ENCODE peak calls at places on chromosomes 7 and 10, in eight cellular contexts. One of them, this sample, is unnamed.

GRCh38 chr10:97538401-97538800 is 34.2 kb upstream of the ANKRD2 start:
- DNase-seq in activated CD4-positive, alpha-beta T cell treated with anti-CD3 and anti-CD28 coated beads for 36 hours: no peak
- DNase-seq in Ammon's horn: no peak
- DNase-seq in stromal cell of bone marrow: no peak
- DNase-seq in cardiac fibroblast: no peak
- DNase-seq in stimulated activated CD4-positive, alpha-beta T cell treated with anti-CD3 and anti-CD28 coated beads, Interleukin-4, amount 100 ng/mL, for 48 hours: no peak
- DNase-seq in kidney: no peak
- DNase-seq in upper lobe of right lung: no peak
- DNase-seq in this sample: no peak

GRCh38 chr10:96374639-96374984 is 15.8 kb upstream of the OPALIN start:
- DNase-seq in activated CD4-positive, alpha-beta T cell treated with anti-CD3 and anti-CD28 coated beads for 36 hours: no peak
- DNase-seq in Ammon's horn: no peak
- DNase-seq in stromal cell of bone marrow: no peak
- DNase-seq in cardiac fibroblast: no peak
- DNase-seq in stimulated activated CD4-positive, alpha-beta T cell treated with anti-CD3 and anti-CD28 coated beads, Interleukin-4, amount 100 ng/mL, for 48 hours: no peak
- DNase-seq in kidney: no peak
- DNase-seq in upper lobe of right lung: no peak
- DNase-seq in this sample: no peak

GRCh38 chr7:158651968-158652555 is 52.5 kb downstream of the NCAPG2 start:
- DNase-seq in activated CD4-positive, alpha-beta T cell treated with anti-CD3 and anti-CD28 coated beads for 36 hours: peak
- DNase-seq in Ammon's horn: no peak
- DNase-seq in stromal cell of bone marrow: no peak
- DNase-seq in cardiac fibroblast: peak
- DNase-seq in stimulated activated CD4-positive, alpha-beta T cell treated with anti-CD3 and anti-CD28 coated beads, Interleukin-4, amount 100 ng/mL, for 48 hours: no peak
- DNase-seq in kidney: no peak
- DNase-seq in upper lobe of right lung: no peak
- DNase-seq in this sample: no peak

GRCh38 chr10:34776090-34776690 is 38.9 kb downstream of the PARD3 start:
- DNase-seq in activated CD4-positive, alpha-beta T cell treated with anti-CD3 and anti-CD28 coated beads for 36 hours: no peak
- DNase-seq in Ammon's horn: no peak
- DNase-seq in stromal cell of bone marrow: no peak
- DNase-seq in cardiac fibroblast: peak
- DNase-seq in stimulated activated CD4-positive, alpha-beta T cell treated with anti-CD3 and anti-CD28 coated beads, Interleukin-4, amount 100 ng/mL, for 48 hours: no peak
- DNase-seq in kidney: no peak
- DNase-seq in upper lobe of right lung: no peak
- DNase-seq in this sample: no peak

GRCh38 chr7:35993113-35993512 is 159.9 kb upstream of the EEPD1 start:
- DNase-seq in activated CD4-positive, alpha-beta T cell treated with anti-CD3 and anti-CD28 coated beads for 36 hours: no peak
- DNase-seq in Ammon's horn: no peak
- DNase-seq in stromal cell of bone marrow: no peak
- DNase-seq in cardiac fibroblast: no peak
- DNase-seq in stimulated activated CD4-positive, alpha-beta T cell treated with anti-CD3 and anti-CD28 coated beads, Interleukin-4, amount 100 ng/mL, for 48 hours: no peak
- DNase-seq in kidney: no peak
- DNase-seq in upper lobe of right lung: no peak
- DNase-seq in this sample: no peak

GRCh38 chr10:78301891-78302738 is 268.5 kb downstream of the RPS24 start:
- DNase-seq in activated CD4-positive, alpha-beta T cell treated with anti-CD3 and anti-CD28 coated beads for 36 hours: no peak
- DNase-seq in Ammon's horn: no peak
- DNase-seq in stromal cell of bone marrow: no peak
- DNase-seq in cardiac fibroblast: no peak
- DNase-seq in stimulated activated CD4-positive, alpha-beta T cell treated with anti-CD3 and anti-CD28 coated beads, Interleukin-4, amount 100 ng/mL, for 48 hours: no peak
- DNase-seq in kidney: no peak
- DNase-seq in upper lobe of right lung: no peak
- DNase-seq in this sample: no peak

GRCh38 chr7:133253522-133253882 is 624 bp downstream of the EXOC4 start:
- DNase-seq in activated CD4-positive, alpha-beta T cell treated with anti-CD3 and anti-CD28 coated beads for 36 hours: peak
- DNase-seq in Ammon's horn: peak
- DNase-seq in stromal cell of bone marrow: no peak
- DNase-seq in cardiac fibroblast: no peak
- DNase-seq in stimulated activated CD4-positive, alpha-beta T cell treated with anti-CD3 and anti-CD28 coated beads, Interleukin-4, amount 100 ng/mL, for 48 hours: no peak
- DNase-seq in kidney: no peak
- DNase-seq in upper lobe of right lung: no peak
- DNase-seq in this sample: no peak

GRCh38 chr7:155560982-155561686 is 14.8 kb upstream of the CNPY1 start:
- DNase-seq in activated CD4-positive, alpha-beta T cell treated with anti-CD3 and anti-CD28 coated beads for 36 hours: no peak
- DNase-seq in Ammon's horn: no peak
- DNase-seq in stromal cell of bone marrow: no peak
- DNase-seq in cardiac fibroblast: no peak
- DNase-seq in stimulated activated CD4-positive, alpha-beta T cell treated with anti-CD3 and anti-CD28 coated beads, Interleukin-4, amount 100 ng/mL, for 48 hours: no peak
- DNase-seq in kidney: peak
- DNase-seq in upper lobe of right lung: no peak
- DNase-seq in this sample: no peak

GRCh38 chr7:55120501-55121198 is 101.8 kb downstream of the EGFR start:
- DNase-seq in activated CD4-positive, alpha-beta T cell treated with anti-CD3 and anti-CD28 coated beads for 36 hours: no peak
- DNase-seq in Ammon's horn: no peak
- DNase-seq in stromal cell of bone marrow: peak
- DNase-seq in cardiac fibroblast: peak
- DNase-seq in stimulated activated CD4-positive, alpha-beta T cell treated with anti-CD3 and anti-CD28 coated beads, Interleukin-4, amount 100 ng/mL, for 48 hours: no peak
- DNase-seq in kidney: no peak
- DNase-seq in upper lobe of right lung: no peak
- DNase-seq in this sample: no peak

GRCh38 chr10:77297370-77297692 is 340.3 kb downstream of the KCNMA1 start:
- DNase-seq in activated CD4-positive, alpha-beta T cell treated with anti-CD3 and anti-CD28 coated beads for 36 hours: no peak
- DNase-seq in Ammon's horn: peak
- DNase-seq in stromal cell of bone marrow: no peak
- DNase-seq in cardiac fibroblast: peak
- DNase-seq in stimulated activated CD4-positive, alpha-beta T cell treated with anti-CD3 and anti-CD28 coated beads, Interleukin-4, amount 100 ng/mL, for 48 hours: no peak
- DNase-seq in kidney: no peak
- DNase-seq in upper lobe of right lung: no peak
- DNase-seq in this sample: no peak

GRCh38 chr10:77180104-77180503 is 457.5 kb downstream of the KCNMA1 start:
- DNase-seq in activated CD4-positive, alpha-beta T cell treated with anti-CD3 and anti-CD28 coated beads for 36 hours: no peak
- DNase-seq in Ammon's horn: no peak
- DNase-seq in stromal cell of bone marrow: no peak
- DNase-seq in cardiac fibroblast: peak
- DNase-seq in stimulated activated CD4-positive, alpha-beta T cell treated with anti-CD3 and anti-CD28 coated beads, Interleukin-4, amount 100 ng/mL, for 48 hours: no peak
- DNase-seq in kidney: no peak
- DNase-seq in upper lobe of right lung: no peak
- DNase-seq in this sample: no peak

GRCh38 chr7:98470131-98470985 is 69.5 kb upstream of the BAIAP2L1 start:
- DNase-seq in activated CD4-positive, alpha-beta T cell treated with anti-CD3 and anti-CD28 coated beads for 36 hours: peak
- DNase-seq in Ammon's horn: no peak
- DNase-seq in stromal cell of bone marrow: no peak
- DNase-seq in cardiac fibroblast: no peak
- DNase-seq in stimulated activated CD4-positive, alpha-beta T cell treated with anti-CD3 and anti-CD28 coated beads, Interleukin-4, amount 100 ng/mL, for 48 hours: peak
- DNase-seq in kidney: peak
- DNase-seq in upper lobe of right lung: peak
- DNase-seq in this sample: peak

GRCh38 chr7:106588576-106589494 is 72.1 kb downstream of the CCDC71L start:
- DNase-seq in activated CD4-positive, alpha-beta T cell treated with anti-CD3 and anti-CD28 coated beads for 36 hours: no peak
- DNase-seq in Ammon's horn: no peak
- DNase-seq in stromal cell of bone marrow: no peak
- DNase-seq in cardiac fibroblast: no peak
- DNase-seq in stimulated activated CD4-positive, alpha-beta T cell treated with anti-CD3 and anti-CD28 coated beads, Interleukin-4, amount 100 ng/mL, for 48 hours: no peak
- DNase-seq in kidney: no peak
- DNase-seq in upper lobe of right lung: no peak
- DNase-seq in this sample: no peak

GRCh38 chr10:48474764-48475365 is 130.0 kb downstream of the ARHGAP22 start:
- DNase-seq in activated CD4-positive, alpha-beta T cell treated with anti-CD3 and anti-CD28 coated beads for 36 hours: no peak
- DNase-seq in Ammon's horn: no peak
- DNase-seq in stromal cell of bone marrow: no peak
- DNase-seq in cardiac fibroblast: no peak
- DNase-seq in stimulated activated CD4-positive, alpha-beta T cell treated with anti-CD3 and anti-CD28 coated beads, Interleukin-4, amount 100 ng/mL, for 48 hours: no peak
- DNase-seq in kidney: no peak
- DNase-seq in upper lobe of right lung: no peak
- DNase-seq in this sample: no peak

GRCh38 chr10:132650611-132651250 is 113.1 kb downstream of the INPP5A start:
- DNase-seq in activated CD4-positive, alpha-beta T cell treated with anti-CD3 and anti-CD28 coated beads for 36 hours: no peak
- DNase-seq in Ammon's horn: no peak
- DNase-seq in stromal cell of bone marrow: no peak
- DNase-seq in cardiac fibroblast: no peak
- DNase-seq in stimulated activated CD4-positive, alpha-beta T cell treated with anti-CD3 and anti-CD28 coated beads, Interleukin-4, amount 100 ng/mL, for 48 hours: no peak
- DNase-seq in kidney: peak
- DNase-seq in upper lobe of right lung: no peak
- DNase-seq in this sample: no peak

GRCh38 chr7:70693690-70694356 is 438.1 kb upstream of the GALNT17 start:
- DNase-seq in activated CD4-positive, alpha-beta T cell treated with anti-CD3 and anti-CD28 coated beads for 36 hours: peak
- DNase-seq in Ammon's horn: peak
- DNase-seq in stromal cell of bone marrow: no peak
- DNase-seq in cardiac fibroblast: peak
- DNase-seq in stimulated activated CD4-positive, alpha-beta T cell treated with anti-CD3 and anti-CD28 coated beads, Interleukin-4, amount 100 ng/mL, for 48 hours: no peak
- DNase-seq in kidney: peak
- DNase-seq in upper lobe of right lung: peak
- DNase-seq in this sample: peak

GRCh38 chr10:84348860-84349259 is 20.5 kb downstream of the CCSER2 start:
- DNase-seq in activated CD4-positive, alpha-beta T cell treated with anti-CD3 and anti-CD28 coated beads for 36 hours: no peak
- DNase-seq in Ammon's horn: no peak
- DNase-seq in stromal cell of bone marrow: peak
- DNase-seq in cardiac fibroblast: peak
- DNase-seq in stimulated activated CD4-positive, alpha-beta T cell treated with anti-CD3 and anti-CD28 coated beads, Interleukin-4, amount 100 ng/mL, for 48 hours: no peak
- DNase-seq in kidney: no peak
- DNase-seq in upper lobe of right lung: no peak
- DNase-seq in this sample: no peak

GRCh38 chr10:4704034-4704545 is 121.9 kb upstream of the AKR1E2 start:
- DNase-seq in activated CD4-positive, alpha-beta T cell treated with anti-CD3 and anti-CD28 coated beads for 36 hours: no peak
- DNase-seq in Ammon's horn: no peak
- DNase-seq in stromal cell of bone marrow: peak
- DNase-seq in cardiac fibroblast: peak
- DNase-seq in stimulated activated CD4-positive, alpha-beta T cell treated with anti-CD3 and anti-CD28 coated beads, Interleukin-4, amount 100 ng/mL, for 48 hours: no peak
- DNase-seq in kidney: no peak
- DNase-seq in upper lobe of right lung: no peak
- DNase-seq in this sample: no peak

GRCh38 chr10:44958196-44958896 is 1.3 kb upstream of the RASSF4 start:
- DNase-seq in activated CD4-positive, alpha-beta T cell treated with anti-CD3 and anti-CD28 coated beads for 36 hours: no peak
- DNase-seq in Ammon's horn: peak
- DNase-seq in stromal cell of bone marrow: no peak
- DNase-seq in cardiac fibroblast: peak
- DNase-seq in stimulated activated CD4-positive, alpha-beta T cell treated with anti-CD3 and anti-CD28 coated beads, Interleukin-4, amount 100 ng/mL, for 48 hours: no peak
- DNase-seq in kidney: no peak
- DNase-seq in upper lobe of right lung: no peak
- DNase-seq in this sample: no peak

GRCh38 chr7:374706-375490 is 84.9 kb downstream of the FOXL3 start:
- DNase-seq in activated CD4-positive, alpha-beta T cell treated with anti-CD3 and anti-CD28 coated beads for 36 hours: no peak
- DNase-seq in Ammon's horn: no peak
- DNase-seq in stromal cell of bone marrow: no peak
- DNase-seq in cardiac fibroblast: no peak
- DNase-seq in stimulated activated CD4-positive, alpha-beta T cell treated with anti-CD3 and anti-CD28 coated beads, Interleukin-4, amount 100 ng/mL, for 48 hours: no peak
- DNase-seq in kidney: peak
- DNase-seq in upper lobe of right lung: peak
- DNase-seq in this sample: peak

GRCh38 chr7:20545016-20545415 is 70.5 kb upstream of the ABCB5 start:
- DNase-seq in activated CD4-positive, alpha-beta T cell treated with anti-CD3 and anti-CD28 coated beads for 36 hours: no peak
- DNase-seq in Ammon's horn: no peak
- DNase-seq in stromal cell of bone marrow: no peak
- DNase-seq in cardiac fibroblast: no peak
- DNase-seq in stimulated activated CD4-positive, alpha-beta T cell treated with anti-CD3 and anti-CD28 coated beads, Interleukin-4, amount 100 ng/mL, for 48 hours: no peak
- DNase-seq in kidney: no peak
- DNase-seq in upper lobe of right lung: no peak
- DNase-seq in this sample: no peak

GRCh38 chr10:114019226-114019625 is 24.4 kb upstream of the ADRB1 start:
- DNase-seq in activated CD4-positive, alpha-beta T cell treated with anti-CD3 and anti-CD28 coated beads for 36 hours: no peak
- DNase-seq in Ammon's horn: no peak
- DNase-seq in stromal cell of bone marrow: no peak
- DNase-seq in cardiac fibroblast: no peak
- DNase-seq in stimulated activated CD4-positive, alpha-beta T cell treated with anti-CD3 and anti-CD28 coated beads, Interleukin-4, amount 100 ng/mL, for 48 hours: no peak
- DNase-seq in kidney: no peak
- DNase-seq in upper lobe of right lung: no peak
- DNase-seq in this sample: no peak

GRCh38 chr10:78045237-78045636 is 11.6 kb downstream of the RPS24 start:
- DNase-seq in activated CD4-positive, alpha-beta T cell treated with anti-CD3 and anti-CD28 coated beads for 36 hours: peak
- DNase-seq in Ammon's horn: peak
- DNase-seq in stromal cell of bone marrow: no peak
- DNase-seq in cardiac fibroblast: no peak
- DNase-seq in stimulated activated CD4-positive, alpha-beta T cell treated with anti-CD3 and anti-CD28 coated beads, Interleukin-4, amount 100 ng/mL, for 48 hours: no peak
- DNase-seq in kidney: no peak
- DNase-seq in upper lobe of right lung: no peak
- DNase-seq in this sample: no peak

GRCh38 chr7:32501522-32501921 is 6.2 kb downstream of the AVL9 start:
- DNase-seq in activated CD4-positive, alpha-beta T cell treated with anti-CD3 and anti-CD28 coated beads for 36 hours: no peak
- DNase-seq in Ammon's horn: no peak
- DNase-seq in stromal cell of bone marrow: no peak
- DNase-seq in cardiac fibroblast: peak
- DNase-seq in stimulated activated CD4-positive, alpha-beta T cell treated with anti-CD3 and anti-CD28 coated beads, Interleukin-4, amount 100 ng/mL, for 48 hours: no peak
- DNase-seq in kidney: no peak
- DNase-seq in upper lobe of right lung: no peak
- DNase-seq in this sample: no peak

GRCh38 chr7:51229106-51229537 is 87.5 kb downstream of the COBL start:
- DNase-seq in activated CD4-positive, alpha-beta T cell treated with anti-CD3 and anti-CD28 coated beads for 36 hours: no peak
- DNase-seq in Ammon's horn: peak
- DNase-seq in stromal cell of bone marrow: no peak
- DNase-seq in cardiac fibroblast: no peak
- DNase-seq in stimulated activated CD4-positive, alpha-beta T cell treated with anti-CD3 and anti-CD28 coated beads, Interleukin-4, amount 100 ng/mL, for 48 hours: no peak
- DNase-seq in kidney: no peak
- DNase-seq in upper lobe of right lung: no peak
- DNase-seq in this sample: no peak

GRCh38 chr10:102240467-102241036 is 760 bp downstream of the PITX3 start:
- DNase-seq in activated CD4-positive, alpha-beta T cell treated with anti-CD3 and anti-CD28 coated beads for 36 hours: no peak
- DNase-seq in Ammon's horn: no peak
- DNase-seq in stromal cell of bone marrow: no peak
- DNase-seq in cardiac fibroblast: no peak
- DNase-seq in stimulated activated CD4-positive, alpha-beta T cell treated with anti-CD3 and anti-CD28 coated beads, Interleukin-4, amount 100 ng/mL, for 48 hours: no peak
- DNase-seq in kidney: peak
- DNase-seq in upper lobe of right lung: no peak
- DNase-seq in this sample: no peak

GRCh38 chr7:74253975-74254857 is at the start of gene RFC2:
- DNase-seq in activated CD4-positive, alpha-beta T cell treated with anti-CD3 and anti-CD28 coated beads for 36 hours: peak
- DNase-seq in Ammon's horn: peak
- DNase-seq in stromal cell of bone marrow: peak
- DNase-seq in cardiac fibroblast: peak
- DNase-seq in stimulated activated CD4-positive, alpha-beta T cell treated with anti-CD3 and anti-CD28 coated beads, Interleukin-4, amount 100 ng/mL, for 48 hours: peak
- DNase-seq in kidney: peak
- DNase-seq in upper lobe of right lung: peak
- DNase-seq in this sample: peak

GRCh38 chr10:94991243-94991888 is 52.9 kb downstream of the CYP2C9 start:
- DNase-seq in activated CD4-positive, alpha-beta T cell treated with anti-CD3 and anti-CD28 coated beads for 36 hours: no peak
- DNase-seq in Ammon's horn: no peak
- DNase-seq in stromal cell of bone marrow: no peak
- DNase-seq in cardiac fibroblast: no peak
- DNase-seq in stimulated activated CD4-positive, alpha-beta T cell treated with anti-CD3 and anti-CD28 coated beads, Interleukin-4, amount 100 ng/mL, for 48 hours: no peak
- DNase-seq in kidney: no peak
- DNase-seq in upper lobe of right lung: no peak
- DNase-seq in this sample: no peak

GRCh38 chr10:125023862-125024495 is 82.1 kb downstream of the ZRANB1 start:
- DNase-seq in activated CD4-positive, alpha-beta T cell treated with anti-CD3 and anti-CD28 coated beads for 36 hours: no peak
- DNase-seq in Ammon's horn: peak
- DNase-seq in stromal cell of bone marrow: no peak
- DNase-seq in cardiac fibroblast: no peak
- DNase-seq in stimulated activated CD4-positive, alpha-beta T cell treated with anti-CD3 and anti-CD28 coated beads, Interleukin-4, amount 100 ng/mL, for 48 hours: no peak
- DNase-seq in kidney: peak
- DNase-seq in upper lobe of right lung: peak
- DNase-seq in this sample: no peak

GRCh38 chr7:68482800-68483199 is 1115.5 kb upstream of the AUTS2 start:
- DNase-seq in activated CD4-positive, alpha-beta T cell treated with anti-CD3 and anti-CD28 coated beads for 36 hours: no peak
- DNase-seq in Ammon's horn: no peak
- DNase-seq in stromal cell of bone marrow: no peak
- DNase-seq in cardiac fibroblast: no peak
- DNase-seq in stimulated activated CD4-positive, alpha-beta T cell treated with anti-CD3 and anti-CD28 coated beads, Interleukin-4, amount 100 ng/mL, for 48 hours: no peak
- DNase-seq in kidney: no peak
- DNase-seq in upper lobe of right lung: no peak
- DNase-seq in this sample: no peak